ENCODE peak calls at places on chromosomes 16 and 17, in nine cellular contexts. W is CD4-positive, alpha-beta memory T cell; L is GM13977; Z is HEK293T; D is posterior vena cava; Y is DMS 273 treated with DMSO at 0.1 percent for 48 hours; F is M059J; Q is HS-5; G is NCI-H345. N is an unnamed sample.

GRCh38 chr17:62300697-62301096 is 79.7 kb upstream of the EFCAB3 start:
- DNase-seq in W (no peak), L (no peak), Z (no peak), D (no peak), Y (no peak), F (no peak), Q (no peak), G (no peak), N (no peak)

GRCh38 chr17:69335018-69335417 is 8.1 kb upstream of the ABCA5 start:
- DNase-seq in W (peak), L (no peak), Z (peak), D (no peak), Y (no peak), F (no peak), Q (no peak), G (no peak), N (peak)

GRCh38 chr17:68396795-68397536 is 60.3 kb downstream of the WIPI1 start:
- DNase-seq in W (no peak), L (no peak), Z (no peak), D (no peak), Y (no peak), F (no peak), Q (no peak), G (no peak), N (no peak)

GRCh38 chr17:77313831-77314230 is 173.1 kb downstream of the SEC14L1 start:
- DNase-seq in W (no peak), L (no peak), Z (no peak), D (peak), Y (no peak), F (no peak), Q (no peak), G (no peak), N (no peak)

GRCh38 chr16:85931596-85932402 is 32.8 kb downstream of the IRF8 start:
- DNase-seq in W (no peak), L (no peak), Z (no peak), D (no peak), Y (no peak), F (no peak), Q (no peak), G (no peak), N (peak)

GRCh38 chr16:57537596-57538234 is 1.3 kb upstream of the CCDC102A start:
- DNase-seq in W (no peak), L (peak), Z (peak), D (peak), Y (no peak), F (no peak), Q (no peak), G (no peak), N (peak)

GRCh38 chr16:50276801-50277560 is 10.6 kb downstream of the ADCY7 start:
- DNase-seq in W (no peak), L (no peak), Z (no peak), D (no peak), Y (no peak), F (peak), Q (no peak), G (no peak), N (peak)

GRCh38 chr16:74745109-74745615 is 29.5 kb downstream of the FA2H start:
- DNase-seq in W (no peak), L (no peak), Z (no peak), D (peak), Y (no peak), F (no peak), Q (no peak), G (no peak), N (no peak)

GRCh38 chr17:814371-814770 is 32.2 kb downstream of the MRM3 start:
- DNase-seq in W (no peak), L (no peak), Z (no peak), D (no peak), Y (no peak), F (no peak), Q (no peak), G (no peak), N (no peak)

GRCh38 chr16:78503501-78504110 is 404.2 kb downstream of the WWOX start:
- DNase-seq in W (peak), L (peak), Z (peak), D (no peak), Y (no peak), F (peak), Q (no peak), G (peak), N (peak)

GRCh38 chr16:21593530-21594289 is 5.7 kb upstream of the METTL9 start:
- DNase-seq in W (no peak), L (no peak), Z (no peak), D (no peak), Y (no peak), F (peak), Q (no peak), G (no peak), N (no peak)

GRCh38 chr16:31714899-31715504 is 158.6 kb upstream of the ZNF267 start:
- DNase-seq in W (no peak), L (no peak), Z (no peak), D (no peak), Y (no peak), F (no peak), Q (no peak), G (no peak), N (peak)

GRCh38 chr16:74190292-74190691 is 106.3 kb upstream of the PSMD7 start:
- DNase-seq in W (no peak), L (no peak), Z (no peak), D (no peak), Y (no peak), F (no peak), Q (no peak), G (no peak), N (no peak)